ENCODE peak calls at places on chromosomes 1 and 21, in six cellular contexts. J, L, Z, P, T and R are unnamed samples.

GRCh38 chr1:209603877-209604276 is 20.4 kb downstream of the CAMK1G start:
- DNase-seq in J (no peak), L (no peak), Z (no peak), P (no peak), T (no peak), R (no peak)

GRCh38 chr21:46457801-46458314 is 833 bp upstream of the DIP2A start:
- DNase-seq in J (peak; percentile 16), L (peak; percentile 81), Z (peak; percentile 21), P (no peak), T (no peak), R (peak; percentile 40)

GRCh38 chr1:109171646-109172045 is 42.1 kb upstream of the SARS1 start:
- DNase-seq in J (no peak), L (no peak), Z (no peak), P (no peak), T (no peak), R (no peak)

GRCh38 chr1:205805082-205805711 is 7.8 kb downstream of the SLC41A1 start:
- DNase-seq in J (no peak), L (no peak), Z (no peak), P (no peak), T (no peak), R (no peak)

GRCh38 chr1:150703427-150703826 is 6.5 kb upstream of the GOLPH3L start:
- DNase-seq in J (no peak), L (no peak), Z (no peak), P (no peak), T (no peak), R (no peak)

GRCh38 chr1:174171078-174171477 is 11.8 kb downstream of the RABGAP1L start:
- DNase-seq in J (no peak), L (no peak), Z (no peak), P (no peak), T (no peak), R (no peak)

GRCh38 chr1:48245106-48245505 is 22.6 kb downstream of the SLC5A9 start:
- DNase-seq in J (no peak), L (no peak), Z (no peak), P (no peak), T (peak; percentile 19), R (no peak)

GRCh38 chr1:211947396-211948295 is 87.7 kb downstream of the INTS7 start:
- DNase-seq in J (no peak), L (no peak), Z (peak; percentile 6), P (no peak), T (no peak), R (no peak)

GRCh38 chr1:220928725-220929297 is 49.6 kb downstream of the HLX start:
- DNase-seq in J (no peak), L (no peak), Z (no peak), P (no peak), T (no peak), R (no peak)

GRCh38 chr1:8055973-8056372 is 29.9 kb upstream of the ERRFI1 start:
- DNase-seq in J (no peak), L (no peak), Z (peak; percentile 33), P (no peak), T (no peak), R (peak; percentile 91)

GRCh38 chr1:112723511-112723839 is 8.3 kb upstream of the PPM1J start:
- DNase-seq in J (no peak), L (no peak), Z (no peak), P (no peak), T (peak; percentile 47), R (no peak)

GRCh38 chr1:40476924-40477679 is at the start of gene ZFP69:
- DNase-seq in J (no peak), L (peak; percentile 94), Z (peak; percentile 35), P (no peak), T (peak; percentile 84), R (peak; percentile 51)

GRCh38 chr1:228334226-228334935 is 72.3 kb downstream of the TRIM11 start:
- DNase-seq in J (no peak), L (no peak), Z (no peak), P (no peak), T (peak; percentile 35), R (no peak)

GRCh38 chr1:237953238-237953637 is 62.5 kb upstream of the ZP4 start:
- DNase-seq in J (no peak), L (no peak), Z (no peak), P (no peak), T (no peak), R (no peak)

GRCh38 chr21:35164971-35165483 is 115.9 kb upstream of the RUNX1 start:
- DNase-seq in J (no peak), L (no peak), Z (no peak), P (no peak), T (no peak), R (no peak)

GRCh38 chr1:4803335-4803734 is 148.9 kb downstream of the AJAP1 start:
- DNase-seq in J (no peak), L (no peak), Z (no peak), P (no peak), T (no peak), R (no peak)

GRCh38 chr1:119327436-119328155 is 41.0 kb upstream of the HAO2 start:
- DNase-seq in J (no peak), L (no peak), Z (peak; percentile 50), P (no peak), T (peak; percentile 81), R (no peak)

GRCh38 chr1:9292361-9293240 is at the start of gene SPSB1:
- DNase-seq in J (no peak), L (peak; percentile 83), Z (peak; percentile 44), P (no peak), T (peak; percentile 66), R (peak; percentile 78)

GRCh38 chr1:37038703-37039093 is 4.4 kb upstream of the GRIK3 start:
- DNase-seq in J (no peak), L (no peak), Z (no peak), P (no peak), T (no peak), R (no peak)

GRCh38 chr1:85581802-85582686 is 1.5 kb downstream of the CCN1 start:
- DNase-seq in J (no peak), L (peak; percentile 31), Z (peak; percentile 49), P (no peak), T (peak; percentile 59), R (peak; percentile 76)

GRCh38 chr1:147622731-147623130 is 47.6 kb downstream of the ACP6 start:
- DNase-seq in J (no peak), L (no peak), Z (no peak), P (no peak), T (no peak), R (peak; percentile 69)

GRCh38 chr1:220803401-220804201 is 16.9 kb downstream of the MTARC1 start:
- DNase-seq in J (peak; percentile 30), L (peak; percentile 64), Z (peak; percentile 25), P (no peak), T (no peak), R (peak; percentile 36)

GRCh38 chr1:88701275-88701674 is 17.2 kb downstream of the PKN2 start:
- DNase-seq in J (no peak), L (no peak), Z (no peak), P (no peak), T (no peak), R (no peak)

GRCh38 chr21:38346286-38346685 is 89.5 kb downstream of the KCNJ15 start:
- DNase-seq in J (no peak), L (no peak), Z (no peak), P (no peak), T (no peak), R (no peak)
- TF ChIP-seq RFX5 in J (no peak), L (no peak), Z (no peak), P (no peak), T (no peak), R (no peak)

GRCh38 chr21:25871566-25871965 is 136.8 kb downstream of the GABPA start:
- DNase-seq in J (no peak), L (peak; percentile 27), Z (no peak), P (no peak), T (peak; percentile 58), R (no peak)
- TF ChIP-seq CEBPB in J (no peak), L (no peak), Z (no peak), P (no peak), T (no peak), R (no peak)

DNA sequence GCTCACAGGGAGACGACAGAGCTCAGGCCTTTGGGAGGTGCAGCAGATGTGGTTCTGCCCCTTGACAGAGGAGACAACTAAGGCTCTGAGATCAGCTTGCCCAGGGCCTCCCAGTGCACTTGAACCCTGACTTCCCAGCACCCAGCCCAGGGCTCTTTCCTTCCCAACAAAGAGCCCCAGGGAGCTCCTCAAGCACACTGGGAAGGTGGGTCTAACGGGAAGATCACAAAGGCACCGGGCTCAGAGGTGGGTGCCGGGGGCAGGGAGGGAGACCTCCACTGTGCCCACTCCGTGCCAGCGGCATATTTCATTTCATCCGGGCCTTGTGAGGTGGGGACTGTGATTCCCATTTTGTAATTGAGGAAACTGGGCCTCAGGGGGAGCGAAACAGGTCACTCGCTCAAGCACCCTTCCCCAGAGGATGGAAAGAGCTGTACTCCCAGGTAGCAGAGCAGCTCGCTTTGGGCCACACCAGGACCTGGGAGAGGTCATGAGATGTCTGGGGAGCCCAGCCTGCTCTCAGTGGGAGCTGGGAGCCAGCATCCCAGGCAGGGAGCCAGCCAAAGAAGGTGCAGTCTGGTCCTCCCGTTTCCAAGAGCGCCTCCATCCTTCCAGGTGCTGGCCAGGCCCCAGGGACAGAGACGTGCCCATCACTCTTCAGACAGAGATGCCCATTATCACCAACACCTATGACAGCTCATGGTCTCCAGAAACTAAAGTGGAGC is 82.3 kb downstream of the SYT2 start:
- DNase-seq in J (no peak), L (no peak), Z (no peak), P (no peak), T (no peak), R (no peak)
- TF ChIP-seq RFX5 in J (no peak), L (no peak), Z (no peak), P (no peak), T (no peak), R (no peak)

DNA sequence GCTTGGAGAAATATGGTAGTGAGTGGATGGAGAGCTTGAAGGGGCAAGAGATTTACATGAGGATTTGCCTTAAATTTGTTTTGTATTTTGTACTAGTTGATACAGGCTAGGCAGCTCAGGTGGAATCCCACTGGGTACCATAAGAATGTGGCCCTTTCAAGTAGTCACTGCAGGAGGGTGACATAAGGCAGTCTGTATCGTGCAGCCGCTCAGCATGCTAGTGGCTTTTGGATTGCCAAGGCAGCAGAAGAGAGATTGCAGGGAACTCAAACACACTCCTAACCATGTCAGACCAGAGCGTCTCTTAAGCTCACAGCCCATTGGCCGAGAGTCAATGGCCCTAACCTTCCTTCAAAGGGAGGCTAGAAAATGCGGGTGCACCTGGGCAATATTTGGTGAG is 420.0 kb downstream of the ADGRL2 start:
- DNase-seq in J (no peak), L (no peak), Z (no peak), P (no peak), T (no peak), R (no peak)
- TF ChIP-seq CEBPB in J (no peak), L (no peak), Z (no peak), P (no peak), T (no peak), R (no peak)

GRCh38 chr21:42514883-42515228 is 1.2 kb downstream of the SLC37A1 start:
- DNase-seq in J (no peak), L (no peak), Z (no peak), P (no peak), T (no peak), R (no peak)
- TF ChIP-seq RFX5 in J (no peak), L (no peak), Z (no peak), P (no peak), T (no peak), R (no peak)

GRCh38 chr1:45246760-45247159 is 40.4 kb upstream of the ZSWIM5 start:
- DNase-seq in J (no peak), L (no peak), Z (peak; percentile 73), P (no peak), T (no peak), R (peak; percentile 91)
- TF ChIP-seq CEBPB in J (no peak), L (no peak), Z (no peak), P (no peak), T (no peak), R (no peak)

GRCh38 chr1:206809504-206810084 is 37.3 kb upstream of the IL10 start:
- DNase-seq in J (peak; percentile 16), L (no peak), Z (peak; percentile 10), P (no peak), T (no peak), R (peak; percentile 45)
- TF ChIP-seq RFX5 in J (no peak), L (no peak), Z (no peak), P (no peak), T (no peak), R (no peak)